ENCODE peak calls at places on chromosomes 16 and 17, in five cellular contexts. One of them, this sample, is unnamed.
A peak's percentile ranks its signal among the peaks of the same experiment; 100 is the strongest.

GRCh38 chr17:76191891-76192290 is 48.4 kb downstream of the RNF157 start:
- DNase-seq in transverse colon: no peak
- DNase-seq in endothelial cell: no peak
- DNase-seq in suprapubic skin: no peak
- DNase-seq in cardiac fibroblast: no peak
- DNase-seq in this sample: no peak

GRCh38 chr17:82097187-82097918 is 683 bp downstream of the FASN start:
- DNase-seq in transverse colon: peak; percentile 48
- DNase-seq in endothelial cell: peak; percentile 62
- DNase-seq in suprapubic skin: no peak
- DNase-seq in cardiac fibroblast: peak; percentile 53
- DNase-seq in this sample: no peak

GRCh38 chr17:34672176-34672785 is 92.9 kb downstream of the TMEM132E start:
- DNase-seq in transverse colon: no peak
- DNase-seq in endothelial cell: no peak
- DNase-seq in suprapubic skin: no peak
- DNase-seq in cardiac fibroblast: no peak
- DNase-seq in this sample: no peak

GRCh38 chr17:63740464-63741181 is 976 bp downstream of the STRADA start:
- DNase-seq in transverse colon: no peak
- DNase-seq in endothelial cell: no peak
- DNase-seq in suprapubic skin: no peak
- DNase-seq in cardiac fibroblast: peak; percentile 14
- DNase-seq in this sample: no peak

GRCh38 chr17:8459109-8459508 is 23.4 kb downstream of the NDEL1 start:
- DNase-seq in transverse colon: no peak
- DNase-seq in endothelial cell: no peak
- DNase-seq in suprapubic skin: no peak
- DNase-seq in cardiac fibroblast: no peak
- DNase-seq in this sample: no peak

GRCh38 chr17:72142614-72143013 is 21.8 kb downstream of the SOX9 start:
- DNase-seq in transverse colon: no peak
- DNase-seq in endothelial cell: no peak
- DNase-seq in suprapubic skin: no peak
- DNase-seq in cardiac fibroblast: no peak
- DNase-seq in this sample: no peak

GRCh38 chr17:64259436-64259835 is 3.6 kb downstream of the TEX2 start:
- DNase-seq in transverse colon: no peak
- DNase-seq in endothelial cell: no peak
- DNase-seq in suprapubic skin: no peak
- DNase-seq in cardiac fibroblast: no peak
- DNase-seq in this sample: peak; percentile 42

GRCh38 chr17:80953471-80954315 is 37.9 kb upstream of the CHMP6 start:
- DNase-seq in transverse colon: no peak
- DNase-seq in endothelial cell: no peak
- DNase-seq in suprapubic skin: no peak
- DNase-seq in cardiac fibroblast: no peak
- DNase-seq in this sample: no peak

GRCh38 chr16:732936-733335 is 6.0 kb downstream of the HAGHL start:
- DNase-seq in transverse colon: no peak
- DNase-seq in endothelial cell: no peak
- DNase-seq in suprapubic skin: no peak
- DNase-seq in cardiac fibroblast: no peak
- DNase-seq in this sample: no peak

GRCh38 chr17:76252040-76252954 is 12.0 kb upstream of the RNF157 start:
- DNase-seq in transverse colon: peak; percentile 67
- DNase-seq in endothelial cell: no peak
- DNase-seq in suprapubic skin: no peak
- DNase-seq in cardiac fibroblast: peak; percentile 89
- DNase-seq in this sample: peak; percentile 100

GRCh38 chr16:57251352-57251751 is 6.3 kb downstream of the ARL2BP start:
- DNase-seq in transverse colon: no peak
- DNase-seq in endothelial cell: no peak
- DNase-seq in suprapubic skin: no peak
- DNase-seq in cardiac fibroblast: no peak
- DNase-seq in this sample: no peak

GRCh38 chr17:57281887-57282653 is 25.7 kb downstream of the MSI2 start:
- DNase-seq in transverse colon: no peak
- DNase-seq in endothelial cell: no peak
- DNase-seq in suprapubic skin: no peak
- DNase-seq in cardiac fibroblast: no peak
- DNase-seq in this sample: no peak

GRCh38 chr17:36131931-36132330 is 28.3 kb downstream of the CCL4 start:
- DNase-seq in transverse colon: no peak
- DNase-seq in endothelial cell: no peak
- DNase-seq in suprapubic skin: no peak
- DNase-seq in cardiac fibroblast: no peak
- DNase-seq in this sample: no peak

GRCh38 chr16:27803775-27804549 is 254.0 kb downstream of the KATNIP start:
- DNase-seq in transverse colon: no peak
- DNase-seq in endothelial cell: no peak
- DNase-seq in suprapubic skin: no peak
- DNase-seq in cardiac fibroblast: no peak
- DNase-seq in this sample: no peak

GRCh38 chr16:31875112-31875803 is 1.7 kb downstream of the ZNF267 start:
- DNase-seq in transverse colon: no peak
- DNase-seq in endothelial cell: no peak
- DNase-seq in suprapubic skin: no peak
- DNase-seq in cardiac fibroblast: peak; percentile 64
- DNase-seq in this sample: no peak

GRCh38 chr16:4272114-4272954 is 489 bp downstream of the TFAP4 start:
- DNase-seq in transverse colon: peak; percentile 52
- DNase-seq in endothelial cell: peak; percentile 46
- DNase-seq in suprapubic skin: peak; percentile 85
- DNase-seq in cardiac fibroblast: peak; percentile 37
- DNase-seq in this sample: no peak

GRCh38 chr17:59406808-59407381 is 75.4 kb downstream of the YPEL2 start:
- DNase-seq in transverse colon: no peak
- DNase-seq in endothelial cell: no peak
- DNase-seq in suprapubic skin: no peak
- DNase-seq in cardiac fibroblast: peak; percentile 52
- DNase-seq in this sample: peak; percentile 79

GRCh38 chr16:49698931-49699715 is 156.8 kb downstream of the ZNF423 start:
- DNase-seq in transverse colon: no peak
- DNase-seq in endothelial cell: no peak
- DNase-seq in suprapubic skin: no peak
- DNase-seq in cardiac fibroblast: peak; percentile 76
- DNase-seq in this sample: no peak

GRCh38 chr17:980406-981291 is 1.1 kb upstream of the NXN start:
- DNase-seq in transverse colon: peak; percentile 81
- DNase-seq in endothelial cell: peak; percentile 74
- DNase-seq in suprapubic skin: peak; percentile 91
- DNase-seq in cardiac fibroblast: peak; percentile 91
- DNase-seq in this sample: peak; percentile 35

GRCh38 chr16:3810198-3810664 is 70.3 kb downstream of the CREBBP start:
- DNase-seq in transverse colon: no peak
- DNase-seq in endothelial cell: no peak
- DNase-seq in suprapubic skin: no peak
- DNase-seq in cardiac fibroblast: no peak
- DNase-seq in this sample: no peak

GRCh38 chr16:85728879-85729278 is 22.0 kb downstream of the C16orf74 start:
- DNase-seq in transverse colon: no peak
- DNase-seq in endothelial cell: peak; percentile 37
- DNase-seq in suprapubic skin: no peak
- DNase-seq in cardiac fibroblast: no peak
- DNase-seq in this sample: no peak

GRCh38 chr17:73067075-73067474 is 25.4 kb downstream of the SLC39A11 start:
- DNase-seq in transverse colon: no peak
- DNase-seq in endothelial cell: no peak
- DNase-seq in suprapubic skin: no peak
- DNase-seq in cardiac fibroblast: no peak
- DNase-seq in this sample: no peak

GRCh38 chr16:21611178-21611545 is 11.8 kb downstream of the METTL9 start:
- DNase-seq in transverse colon: no peak
- DNase-seq in endothelial cell: no peak
- DNase-seq in suprapubic skin: no peak
- DNase-seq in cardiac fibroblast: peak; percentile 77
- DNase-seq in this sample: no peak

GRCh38 chr17:39166437-39167335 is 725 bp upstream of the ARL5C start:
- DNase-seq in transverse colon: no peak
- DNase-seq in endothelial cell: no peak
- DNase-seq in suprapubic skin: no peak
- DNase-seq in cardiac fibroblast: no peak
- DNase-seq in this sample: no peak

GRCh38 chr16:11801481-11802021 is 4.5 kb upstream of the ZC3H7A start:
- DNase-seq in transverse colon: no peak
- DNase-seq in endothelial cell: no peak
- DNase-seq in suprapubic skin: no peak
- DNase-seq in cardiac fibroblast: peak; percentile 39
- DNase-seq in this sample: no peak

GRCh38 chr16:14462811-14463210 is 167.2 kb downstream of the PARN start:
- DNase-seq in transverse colon: no peak
- DNase-seq in endothelial cell: no peak
- DNase-seq in suprapubic skin: no peak
- DNase-seq in cardiac fibroblast: peak; percentile 89
- DNase-seq in this sample: peak; percentile 59

GRCh38 chr17:55749985-55750384 is 866 bp upstream of the PCTP start:
- DNase-seq in transverse colon: no peak
- DNase-seq in endothelial cell: no peak
- DNase-seq in suprapubic skin: no peak
- DNase-seq in cardiac fibroblast: no peak
- DNase-seq in this sample: no peak
- TF ChIP-seq CTCF in transverse colon: no peak
- TF ChIP-seq CTCF in endothelial cell: no peak
- TF ChIP-seq CTCF in suprapubic skin: no peak
- TF ChIP-seq CTCF in cardiac fibroblast: no peak
- TF ChIP-seq CTCF in this sample: no peak

GRCh38 chr17:41254861-41255260 is 323 bp upstream of the KRTAP9-9 start:
- DNase-seq in transverse colon: no peak
- DNase-seq in endothelial cell: no peak
- DNase-seq in suprapubic skin: no peak
- DNase-seq in cardiac fibroblast: no peak
- DNase-seq in this sample: no peak
- TF ChIP-seq CTCF in transverse colon: no peak
- TF ChIP-seq CTCF in endothelial cell: no peak
- TF ChIP-seq CTCF in suprapubic skin: no peak
- TF ChIP-seq CTCF in cardiac fibroblast: no peak
- TF ChIP-seq CTCF in this sample: no peak

GRCh38 chr17:19237389-19238166 is 412 bp downstream of the EPN2 start:
- DNase-seq in transverse colon: peak; percentile 50
- DNase-seq in endothelial cell: peak; percentile 37
- DNase-seq in suprapubic skin: peak; percentile 79
- DNase-seq in cardiac fibroblast: no peak
- DNase-seq in this sample: no peak
- TF ChIP-seq CTCF in transverse colon: peak; percentile 19
- TF ChIP-seq CTCF in endothelial cell: peak; percentile 67
- TF ChIP-seq CTCF in suprapubic skin: no peak
- TF ChIP-seq CTCF in cardiac fibroblast: no peak
- TF ChIP-seq CTCF in this sample: no peak

GRCh38 chr17:78317817-78318400 is 42.0 kb downstream of the SOCS3 start:
- DNase-seq in transverse colon: no peak
- DNase-seq in endothelial cell: no peak
- DNase-seq in suprapubic skin: no peak
- DNase-seq in cardiac fibroblast: no peak
- DNase-seq in this sample: no peak
- TF ChIP-seq CTCF in transverse colon: no peak
- TF ChIP-seq CTCF in endothelial cell: no peak
- TF ChIP-seq CTCF in suprapubic skin: no peak
- TF ChIP-seq CTCF in cardiac fibroblast: no peak
- TF ChIP-seq CTCF in this sample: no peak

GRCh38 chr17:48258317-48258716 is 150.8 kb downstream of the SNX11 start:
- DNase-seq in transverse colon: no peak
- DNase-seq in endothelial cell: no peak
- DNase-seq in suprapubic skin: no peak
- DNase-seq in cardiac fibroblast: no peak
- DNase-seq in this sample: no peak

GRCh38 chr17:48254896-48255295 is 147.3 kb downstream of the SNX11 start:
- DNase-seq in transverse colon: no peak
- DNase-seq in endothelial cell: no peak
- DNase-seq in suprapubic skin: no peak
- DNase-seq in cardiac fibroblast: no peak
- DNase-seq in this sample: no peak

GRCh38 chr17:48262982-48263586 is 155.5 kb downstream of the SNX11 start:
- DNase-seq in transverse colon: no peak
- DNase-seq in endothelial cell: no peak
- DNase-seq in suprapubic skin: no peak
- DNase-seq in cardiac fibroblast: peak; percentile 36
- DNase-seq in this sample: no peak

GRCh38 chr17:48261297-48261880 is 153.8 kb downstream of the SNX11 start:
- DNase-seq in transverse colon: peak; percentile 30
- DNase-seq in endothelial cell: peak; percentile 41
- DNase-seq in suprapubic skin: no peak
- DNase-seq in cardiac fibroblast: peak; percentile 38
- DNase-seq in this sample: no peak

DNA sequence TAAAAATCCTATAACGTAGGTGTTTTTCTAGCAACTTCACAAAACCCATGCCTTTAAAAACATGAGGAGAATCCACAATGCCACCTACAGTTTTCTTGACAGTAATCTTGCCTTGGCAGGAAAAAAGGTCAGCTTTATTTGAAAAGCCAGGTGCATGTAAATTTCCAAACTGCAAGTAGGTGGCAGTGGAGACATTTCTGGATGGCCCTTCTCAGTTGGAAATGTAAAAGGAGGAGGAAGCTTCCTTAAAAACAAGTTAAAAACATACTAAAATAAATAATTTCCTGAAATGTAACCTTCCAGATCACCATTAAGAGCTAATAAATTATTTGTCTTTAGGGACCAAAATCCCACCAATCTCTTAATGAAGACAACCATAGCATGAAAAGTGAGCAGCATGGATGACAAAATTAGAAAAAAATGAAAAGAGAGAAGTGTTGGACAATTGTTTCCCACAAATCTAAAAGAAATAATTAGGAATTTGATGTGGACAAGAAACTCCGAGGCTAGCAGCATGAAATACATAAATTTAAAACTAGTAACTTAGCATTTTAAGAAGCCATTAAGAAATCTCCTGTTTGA is 152.2 kb downstream of the SNX11 start:
- DNase-seq in transverse colon: no peak
- DNase-seq in endothelial cell: no peak
- DNase-seq in suprapubic skin: no peak
- DNase-seq in cardiac fibroblast: peak; percentile 51
- DNase-seq in this sample: no peak
- TF ChIP-seq CTCF in transverse colon: peak; percentile 53
- TF ChIP-seq CTCF in endothelial cell: peak; percentile 60
- TF ChIP-seq CTCF in suprapubic skin: no peak
- TF ChIP-seq CTCF in cardiac fibroblast: peak; percentile 54
- TF ChIP-seq CTCF in this sample: peak; percentile 77

GRCh38 chr16:66427871-66428681 is 981 bp downstream of the BEAN1 start:
- DNase-seq in transverse colon: no peak
- DNase-seq in endothelial cell: peak; percentile 28
- DNase-seq in suprapubic skin: peak; percentile 72
- DNase-seq in cardiac fibroblast: no peak
- DNase-seq in this sample: no peak

GRCh38 chr16:66427451-66427860 is 361 bp downstream of the BEAN1 start:
- DNase-seq in transverse colon: no peak
- DNase-seq in endothelial cell: no peak
- DNase-seq in suprapubic skin: peak; percentile 55
- DNase-seq in cardiac fibroblast: no peak
- DNase-seq in this sample: no peak

GRCh38 chr16:66428682-66429251 is 1.7 kb downstream of the BEAN1 start:
- DNase-seq in transverse colon: no peak
- DNase-seq in endothelial cell: no peak
- DNase-seq in suprapubic skin: peak; percentile 50
- DNase-seq in cardiac fibroblast: no peak
- DNase-seq in this sample: no peak

GRCh38 chr16:66430214-66430613 is 3.1 kb downstream of the BEAN1 start:
- DNase-seq in transverse colon: no peak
- DNase-seq in endothelial cell: no peak
- DNase-seq in suprapubic skin: no peak
- DNase-seq in cardiac fibroblast: no peak
- DNase-seq in this sample: no peak

GRCh38 chr16:66429290-66429962 is 2.3 kb downstream of the BEAN1 start:
- DNase-seq in transverse colon: no peak
- DNase-seq in endothelial cell: no peak
- DNase-seq in suprapubic skin: peak; percentile 59
- DNase-seq in cardiac fibroblast: no peak
- DNase-seq in this sample: no peak
- TF ChIP-seq CTCF in transverse colon: no peak
- TF ChIP-seq CTCF in endothelial cell: no peak
- TF ChIP-seq CTCF in suprapubic skin: no peak
- TF ChIP-seq CTCF in cardiac fibroblast: no peak
- TF ChIP-seq CTCF in this sample: peak; percentile 22

This sample was measured in epithelial cell of proximal tubule.